ENCODE peak calls at places on chromosomes 4 and X, in ten cellular contexts. One of them, this sample, is unnamed.

GRCh38 chrX:147917700-147918694 is 6.3 kb downstream of the FMR1 start:
- DNase-seq in IMR-90: peak
- DNase-seq in suprapubic skin: no peak
- DNase-seq in HCT116: no peak
- DNase-seq in transverse colon: no peak
- DNase-seq in H1: no peak
- DNase-seq in endothelial cell of umbilical vein: peak
- DNase-seq in uterus: no peak
- DNase-seq in adrenal gland: no peak
- DNase-seq in spleen: no peak
- DNase-seq in this sample: no peak

GRCh38 chr4:155828628-155829027 is 37.4 kb downstream of the ASIC5 start:
- DNase-seq in IMR-90: peak
- DNase-seq in suprapubic skin: no peak
- DNase-seq in HCT116: no peak
- DNase-seq in transverse colon: no peak
- DNase-seq in H1: no peak
- DNase-seq in endothelial cell of umbilical vein: no peak
- DNase-seq in uterus: no peak
- DNase-seq in adrenal gland: no peak
- DNase-seq in spleen: no peak
- DNase-seq in this sample: no peak

GRCh38 chr4:113094802-113095201 is 45.3 kb downstream of the ANK2 start:
- DNase-seq in IMR-90: no peak
- DNase-seq in suprapubic skin: no peak
- DNase-seq in HCT116: peak
- DNase-seq in transverse colon: no peak
- DNase-seq in H1: no peak
- DNase-seq in endothelial cell of umbilical vein: no peak
- DNase-seq in uterus: no peak
- DNase-seq in adrenal gland: no peak
- DNase-seq in spleen: no peak
- DNase-seq in this sample: no peak

GRCh38 chr4:148633720-148634119 is 191.5 kb upstream of the NR3C2 start:
- DNase-seq in IMR-90: no peak
- DNase-seq in suprapubic skin: no peak
- DNase-seq in HCT116: no peak
- DNase-seq in transverse colon: peak
- DNase-seq in H1: no peak
- DNase-seq in endothelial cell of umbilical vein: no peak
- DNase-seq in uterus: no peak
- DNase-seq in adrenal gland: no peak
- DNase-seq in spleen: no peak
- DNase-seq in this sample: no peak

GRCh38 chr4:1050486-1051213 is 39.2 kb downstream of the FGFRL1 start:
- DNase-seq in IMR-90: no peak
- DNase-seq in suprapubic skin: peak
- DNase-seq in HCT116: no peak
- DNase-seq in transverse colon: peak
- DNase-seq in H1: no peak
- DNase-seq in endothelial cell of umbilical vein: peak
- DNase-seq in uterus: no peak
- DNase-seq in adrenal gland: no peak
- DNase-seq in spleen: peak
- DNase-seq in this sample: no peak

GRCh38 chr4:173807347-173807746 is 277.3 kb upstream of the HAND2 start:
- DNase-seq in IMR-90: no peak
- DNase-seq in suprapubic skin: no peak
- DNase-seq in HCT116: no peak
- DNase-seq in transverse colon: peak
- DNase-seq in H1: no peak
- DNase-seq in endothelial cell of umbilical vein: no peak
- DNase-seq in uterus: peak
- DNase-seq in adrenal gland: no peak
- DNase-seq in spleen: no peak
- DNase-seq in this sample: peak

GRCh38 chrX:50492720-50493119 is 22.1 kb upstream of the DGKK start:
- DNase-seq in IMR-90: no peak
- DNase-seq in suprapubic skin: no peak
- DNase-seq in HCT116: no peak
- DNase-seq in transverse colon: no peak
- DNase-seq in H1: no peak
- DNase-seq in endothelial cell of umbilical vein: no peak
- DNase-seq in uterus: no peak
- DNase-seq in adrenal gland: no peak
- DNase-seq in spleen: no peak
- DNase-seq in this sample: no peak

GRCh38 chr4:55768291-55768690 is 51.3 kb upstream of the EXOC1L start:
- DNase-seq in IMR-90: peak
- DNase-seq in suprapubic skin: no peak
- DNase-seq in HCT116: no peak
- DNase-seq in transverse colon: no peak
- DNase-seq in H1: peak
- DNase-seq in endothelial cell of umbilical vein: peak
- DNase-seq in uterus: no peak
- DNase-seq in adrenal gland: no peak
- DNase-seq in spleen: no peak
- DNase-seq in this sample: no peak

GRCh38 chr4:3387943-3388348 is 53.8 kb upstream of the HGFAC start:
- DNase-seq in IMR-90: peak
- DNase-seq in suprapubic skin: peak
- DNase-seq in HCT116: no peak
- DNase-seq in transverse colon: peak
- DNase-seq in H1: no peak
- DNase-seq in endothelial cell of umbilical vein: peak
- DNase-seq in uterus: peak
- DNase-seq in adrenal gland: peak
- DNase-seq in spleen: peak
- DNase-seq in this sample: peak
- TF ChIP-seq POLR2A in IMR-90: no peak
- TF ChIP-seq POLR2A in suprapubic skin: no peak
- TF ChIP-seq POLR2A in HCT116: no peak
- TF ChIP-seq POLR2A in transverse colon: no peak
- TF ChIP-seq POLR2A in H1: no peak
- TF ChIP-seq POLR2A in endothelial cell of umbilical vein: no peak
- TF ChIP-seq POLR2A in uterus: no peak
- TF ChIP-seq POLR2A in adrenal gland: no peak
- TF ChIP-seq POLR2A in spleen: no peak
- TF ChIP-seq POLR2A in this sample: peak

GRCh38 chrX:11759172-11759460 is 1.1 kb downstream of the MSL3 start:
- DNase-seq in IMR-90: no peak
- DNase-seq in suprapubic skin: no peak
- DNase-seq in HCT116: no peak
- DNase-seq in transverse colon: no peak
- DNase-seq in H1: no peak
- DNase-seq in endothelial cell of umbilical vein: no peak
- DNase-seq in uterus: no peak
- DNase-seq in adrenal gland: no peak
- DNase-seq in spleen: peak
- DNase-seq in this sample: no peak

GRCh38 chrX:11757397-11757728 is 674 bp upstream of the MSL3 start:
- DNase-seq in IMR-90: no peak
- DNase-seq in suprapubic skin: no peak
- DNase-seq in HCT116: no peak
- DNase-seq in transverse colon: no peak
- DNase-seq in H1: no peak
- DNase-seq in endothelial cell of umbilical vein: no peak
- DNase-seq in uterus: no peak
- DNase-seq in adrenal gland: no peak
- DNase-seq in spleen: no peak
- DNase-seq in this sample: no peak

GRCh38 chrX:11756354-11757318 is 1.4 kb upstream of the MSL3 start:
- DNase-seq in IMR-90: no peak
- DNase-seq in suprapubic skin: no peak
- DNase-seq in HCT116: no peak
- DNase-seq in transverse colon: no peak
- DNase-seq in H1: no peak
- DNase-seq in endothelial cell of umbilical vein: no peak
- DNase-seq in uterus: no peak
- DNase-seq in adrenal gland: no peak
- DNase-seq in spleen: no peak
- DNase-seq in this sample: no peak

GRCh38 chrX:11758400-11759171 is 549 bp downstream of the MSL3 start:
- DNase-seq in IMR-90: peak
- DNase-seq in suprapubic skin: peak
- DNase-seq in HCT116: peak
- DNase-seq in transverse colon: peak
- DNase-seq in H1: no peak
- DNase-seq in endothelial cell of umbilical vein: peak
- DNase-seq in uterus: peak
- DNase-seq in adrenal gland: peak
- DNase-seq in spleen: peak
- DNase-seq in this sample: peak

DNA sequence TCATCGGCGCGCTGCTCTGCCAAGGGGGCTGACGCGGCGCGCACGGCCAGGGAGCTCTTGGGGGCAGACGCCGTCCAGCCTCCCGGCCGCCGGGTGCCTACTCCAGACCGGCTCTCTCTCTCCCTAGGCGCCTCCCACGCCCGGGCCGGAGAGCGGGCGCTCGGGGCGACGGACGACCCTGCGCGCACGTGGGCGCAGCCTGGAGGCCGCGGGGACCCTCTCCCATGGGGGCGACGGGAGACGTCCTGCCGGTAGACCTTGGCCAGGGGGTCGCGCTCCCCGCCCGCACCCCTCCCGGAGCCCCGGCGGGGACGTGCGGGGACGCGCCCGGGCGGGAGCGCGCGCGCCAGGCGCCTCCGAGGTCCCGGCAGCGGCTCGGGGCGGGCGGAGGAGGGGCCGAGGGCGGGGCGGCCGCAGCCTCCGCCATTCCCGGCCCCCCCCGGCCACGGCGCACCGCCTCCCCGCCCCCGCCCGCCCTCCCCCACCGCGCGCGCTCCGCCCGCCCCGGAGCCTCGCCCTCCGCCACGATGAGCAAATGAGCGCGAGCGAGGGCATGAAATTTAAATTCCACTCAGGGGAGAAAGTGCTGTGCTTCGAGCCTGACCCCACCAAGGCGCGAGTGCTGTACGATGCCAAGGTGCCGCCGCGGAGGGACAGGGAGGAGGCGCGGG is at the start of gene MSL3:
- DNase-seq in IMR-90: peak
- DNase-seq in suprapubic skin: peak
- DNase-seq in HCT116: no peak
- DNase-seq in transverse colon: peak
- DNase-seq in H1: no peak
- DNase-seq in endothelial cell of umbilical vein: peak
- DNase-seq in uterus: peak
- DNase-seq in adrenal gland: peak
- DNase-seq in spleen: peak
- DNase-seq in this sample: peak
- TF ChIP-seq POLR2A in IMR-90: peak
- TF ChIP-seq POLR2A in suprapubic skin: no peak
- TF ChIP-seq POLR2A in HCT116: no peak
- TF ChIP-seq POLR2A in transverse colon: peak
- TF ChIP-seq POLR2A in H1: no peak
- TF ChIP-seq POLR2A in endothelial cell of umbilical vein: peak
- TF ChIP-seq POLR2A in uterus: no peak
- TF ChIP-seq POLR2A in adrenal gland: peak
- TF ChIP-seq POLR2A in spleen: no peak
- TF ChIP-seq POLR2A in this sample: peak

DNA sequence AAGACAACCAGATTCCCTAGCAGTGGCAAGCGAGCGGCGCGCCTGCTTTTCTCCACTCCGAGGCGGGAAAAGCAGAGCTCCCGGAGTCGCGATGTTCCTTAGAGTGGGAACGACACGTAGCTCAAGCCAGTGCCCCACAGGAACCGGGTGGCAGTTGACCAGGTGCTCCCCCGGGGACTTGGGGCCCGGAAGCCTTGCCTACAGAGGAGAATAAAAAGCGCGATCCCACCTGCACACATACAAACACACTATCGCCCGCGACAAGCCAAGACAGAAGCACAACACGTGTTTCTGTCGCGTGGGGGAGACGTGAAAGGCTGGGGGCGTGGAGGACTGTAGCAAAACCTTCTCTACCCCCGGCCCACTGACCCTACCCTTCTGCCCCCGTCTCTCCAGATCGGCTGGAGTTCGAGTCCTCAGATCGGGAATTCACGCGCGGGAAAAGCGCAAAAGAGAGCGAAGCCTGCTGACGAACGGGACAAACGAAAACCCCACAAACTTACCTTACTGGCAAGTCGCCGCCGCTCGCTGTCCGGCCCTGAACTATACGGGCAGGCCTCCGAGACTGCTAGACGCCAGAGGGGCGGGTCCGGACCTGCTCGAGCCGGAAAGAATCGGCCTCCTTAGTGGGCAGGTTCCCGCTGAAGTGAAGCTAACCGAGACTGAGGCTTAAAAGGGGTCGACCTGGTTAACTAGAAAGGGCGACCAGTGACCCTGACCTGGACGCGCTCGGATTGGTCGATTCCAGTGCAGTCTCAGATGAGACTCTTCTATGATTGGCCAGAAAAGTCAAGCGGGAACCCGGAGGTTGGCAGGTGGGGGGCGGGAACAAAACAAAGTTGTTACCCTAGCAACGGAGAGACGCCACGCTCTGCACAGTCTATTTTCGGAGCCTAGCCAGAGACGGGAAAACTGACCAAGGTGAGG is at the start of the genes DNAAF6 and NUP62CL:
- DNase-seq in IMR-90: no peak
- DNase-seq in suprapubic skin: peak
- DNase-seq in HCT116: peak
- DNase-seq in transverse colon: peak
- DNase-seq in H1: peak
- DNase-seq in endothelial cell of umbilical vein: peak
- DNase-seq in uterus: peak
- DNase-seq in adrenal gland: peak
- DNase-seq in spleen: peak
- DNase-seq in this sample: peak
- TF ChIP-seq POLR2A in IMR-90: no peak
- TF ChIP-seq POLR2A in suprapubic skin: no peak
- TF ChIP-seq POLR2A in HCT116: no peak
- TF ChIP-seq POLR2A in transverse colon: no peak
- TF ChIP-seq POLR2A in H1: peak
- TF ChIP-seq POLR2A in endothelial cell of umbilical vein: no peak
- TF ChIP-seq POLR2A in uterus: no peak
- TF ChIP-seq POLR2A in adrenal gland: no peak
- TF ChIP-seq POLR2A in spleen: no peak
- TF ChIP-seq POLR2A in this sample: peak

DNA sequence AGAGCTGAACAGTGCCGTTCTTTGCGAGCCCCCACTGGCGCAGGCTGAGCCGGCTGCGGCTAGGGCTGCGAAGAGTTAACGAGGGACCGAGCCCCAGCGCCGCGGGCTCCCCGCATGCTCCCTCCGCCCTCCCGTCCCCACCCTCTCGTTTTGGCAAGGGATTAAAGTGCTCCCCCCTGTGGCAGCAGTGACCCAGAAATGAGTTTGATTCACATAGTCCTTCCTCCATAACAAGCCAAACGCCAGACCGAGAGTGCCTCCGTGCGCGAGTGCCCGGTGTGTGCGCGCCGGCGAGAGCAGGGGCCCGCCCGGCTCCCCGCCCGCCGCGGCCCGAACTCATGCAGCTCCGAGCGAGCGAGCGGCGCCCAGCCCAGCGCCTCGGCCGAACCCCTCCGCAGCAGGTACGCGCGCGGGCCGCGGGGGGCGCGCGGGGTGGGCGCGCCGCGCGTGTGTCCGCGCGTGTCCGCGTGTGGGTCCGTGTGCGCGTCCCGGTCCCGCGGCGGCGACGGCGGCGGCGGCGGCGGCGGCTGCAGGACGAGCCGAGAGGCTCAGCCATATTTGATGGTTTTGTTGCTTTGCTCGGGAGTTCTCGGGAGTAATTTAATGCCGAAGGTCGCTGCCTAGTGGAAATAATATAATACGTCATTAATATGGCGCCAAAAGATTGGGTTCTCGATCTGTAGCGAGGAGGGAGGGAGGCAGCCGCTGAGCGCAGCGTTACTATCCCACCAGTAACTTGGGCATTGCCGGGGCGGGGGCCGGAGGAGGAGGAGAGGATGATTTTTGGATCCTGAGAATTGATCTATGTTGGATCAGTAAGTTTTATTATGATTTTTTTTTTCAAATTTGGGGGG is at the start of gene JADE1:
- DNase-seq in IMR-90: peak
- DNase-seq in suprapubic skin: peak
- DNase-seq in HCT116: peak
- DNase-seq in transverse colon: peak
- DNase-seq in H1: peak
- DNase-seq in endothelial cell of umbilical vein: peak
- DNase-seq in uterus: peak
- DNase-seq in adrenal gland: peak
- DNase-seq in spleen: peak
- DNase-seq in this sample: peak
- TF ChIP-seq POLR2A in IMR-90: peak
- TF ChIP-seq POLR2A in suprapubic skin: no peak
- TF ChIP-seq POLR2A in HCT116: peak
- TF ChIP-seq POLR2A in transverse colon: peak
- TF ChIP-seq POLR2A in H1: peak
- TF ChIP-seq POLR2A in endothelial cell of umbilical vein: no peak
- TF ChIP-seq POLR2A in uterus: peak
- TF ChIP-seq POLR2A in adrenal gland: peak
- TF ChIP-seq POLR2A in spleen: no peak
- TF ChIP-seq POLR2A in this sample: peak